ENCODE peak calls at places on chromosomes 2 and 18, in eight cellular contexts. N is iris pigment epithelial cell; F is activated CD8-positive, alpha-beta T cell treated with anti-CD3 and anti-CD28 coated beads for 36 hours; D is CD4-positive, alpha-beta T cell; C is activated CD4-positive, CD25-positive, alpha-beta regulatory T cell treated with anti-CD3 and anti-CD28 coated beads, Interleukin-2, amount 50 U/mL, for 72 hours; E is K562; U is hypothalamus; L is activated naive CD4-positive, alpha-beta T cell treated with anti-CD3 and anti-CD28 coated beads, Interleukin-2, amount 10 ng/mL, durations not matched to agents 7 days and 5 days. V is an unnamed sample.

GRCh38 chr2:63628543-63628942 is 39.8 kb downstream of the MDH1 start:
- DNase-seq in N (no peak), F (no peak), D (no peak), C (no peak), E (no peak), U (no peak), L (no peak), V (no peak)

GRCh38 chr18:6484659-6485058 is 69.9 kb upstream of the L3MBTL4 start:
- DNase-seq in N (no peak), F (no peak), D (no peak), C (no peak), E (no peak), U (no peak), L (no peak), V (no peak)

GRCh38 chr2:229775614-229776313 is 61.4 kb upstream of the DNER start:
- DNase-seq in N (peak; percentile 61), F (no peak), D (no peak), C (no peak), E (no peak), U (no peak), L (no peak), V (no peak)

GRCh38 chr2:225598922-225599321 is 199.4 kb downstream of the NYAP2 start:
- DNase-seq in N (peak; percentile 6), F (no peak), D (no peak), C (no peak), E (no peak), U (no peak), L (no peak), V (no peak)

GRCh38 chr2:100416939-100417744 is at the start of gene CHST10:
- DNase-seq in N (peak; percentile 56), F (peak; percentile 65), D (peak; percentile 20), C (peak; percentile 40), E (peak; percentile 91), U (no peak), L (peak; percentile 62), V (peak; percentile 68)

GRCh38 chr18:7524786-7525185 is 42.3 kb upstream of the PTPRM start:
- DNase-seq in N (peak; percentile 46), F (no peak), D (no peak), C (no peak), E (no peak), U (no peak), L (no peak), V (no peak)

GRCh38 chr2:31693882-31694281 is 113.1 kb upstream of the SRD5A2 start:
- DNase-seq in N (peak; percentile 14), F (no peak), D (no peak), C (no peak), E (no peak), U (no peak), L (no peak), V (no peak)

GRCh38 chr2:173066887-173067676 is 8.6 kb upstream of the MAP3K20 start:
- DNase-seq in N (no peak), F (no peak), D (no peak), C (no peak), E (no peak), U (no peak), L (no peak), V (no peak)

GRCh38 chr18:42414756-42415454 is 459.9 kb downstream of the PIK3C3 start:
- DNase-seq in N (peak; percentile 85), F (no peak), D (no peak), C (no peak), E (no peak), U (no peak), L (no peak), V (no peak)

GRCh38 chr2:26971911-26972786 is 1.7 kb downstream of the MAPRE3 start:
- DNase-seq in N (no peak), F (no peak), D (no peak), C (no peak), E (no peak), U (no peak), L (no peak), V (no peak)

GRCh38 chr2:105179469-105180372 is 61.8 kb upstream of the GPR45 start:
- DNase-seq in N (peak; percentile 89), F (peak; percentile 9), D (no peak), C (no peak), E (peak; percentile 59), U (no peak), L (no peak), V (no peak)

GRCh38 chr18:11553098-11553940 is 56.1 kb upstream of the SLC35G4 start:
- DNase-seq in N (peak; percentile 59), F (peak; percentile 53), D (no peak), C (no peak), E (peak; percentile 62), U (no peak), L (peak; percentile 50), V (peak; percentile 37)

GRCh38 chr2:217932661-217933325 is 70.0 kb downstream of the TNS1 start:
- DNase-seq in N (no peak), F (no peak), D (no peak), C (no peak), E (no peak), U (no peak), L (no peak), V (no peak)

GRCh38 chr18:24734058-24734457 is 273.6 kb downstream of the HRH4 start:
- DNase-seq in N (no peak), F (peak; percentile 4), D (no peak), C (no peak), E (no peak), U (no peak), L (no peak), V (no peak)

GRCh38 chr2:37648316-37649011 is 23.0 kb downstream of the CDC42EP3 start:
- DNase-seq in N (no peak), F (peak; percentile 68), D (peak; percentile 37), C (no peak), E (no peak), U (no peak), L (peak; percentile 45), V (no peak)

GRCh38 chr18:26549103-26549485 is 741 bp upstream of the KCTD1 start:
- DNase-seq in N (peak; percentile 65), F (peak; percentile 28), D (no peak), C (no peak), E (no peak), U (no peak), L (peak; percentile 29), V (no peak)

GRCh38 chr18:48983793-48984437 is 33.1 kb upstream of the SMAD7 start:
- DNase-seq in N (no peak), F (peak; percentile 14), D (no peak), C (no peak), E (no peak), U (no peak), L (no peak), V (no peak)

GRCh38 chr2:135974036-135974435 is 11.4 kb downstream of the DARS1 start:
- DNase-seq in N (no peak), F (no peak), D (no peak), C (no peak), E (no peak), U (no peak), L (no peak), V (no peak)

GRCh38 chr2:65658871-65659270 is 226.5 kb upstream of the SPRED2 start:
- DNase-seq in N (peak; percentile 45), F (no peak), D (no peak), C (no peak), E (no peak), U (no peak), L (no peak), V (no peak)

GRCh38 chr2:20557635-20558034 is 93.3 kb downstream of the HS1BP3 start:
- DNase-seq in N (no peak), F (no peak), D (no peak), C (no peak), E (no peak), U (no peak), L (no peak), V (no peak)

GRCh38 chr2:97546711-97547110 is 43.0 kb downstream of the ANKRD36B start:
- DNase-seq in N (peak; percentile 10), F (no peak), D (no peak), C (no peak), E (no peak), U (no peak), L (no peak), V (no peak)

GRCh38 chr2:7430869-7431641 is 513.8 kb downstream of the RNF144A start:
- DNase-seq in N (no peak), F (peak; percentile 87), D (peak; percentile 29), C (peak; percentile 39), E (no peak), U (peak; percentile 4), L (peak; percentile 61), V (no peak)

GRCh38 chr18:48729421-48729820 is 190.6 kb downstream of the CTIF start:
- DNase-seq in N (peak; percentile 50), F (no peak), D (no peak), C (no peak), E (no peak), U (no peak), L (no peak), V (no peak)

GRCh38 chr2:190031971-190032623 is 30.4 kb downstream of the MSTN start:
- DNase-seq in N (no peak), F (no peak), D (no peak), C (no peak), E (no peak), U (no peak), L (no peak), V (no peak)

GRCh38 chr2:187873132-187873531 is 318.9 kb upstream of the TFPI start:
- DNase-seq in N (no peak), F (no peak), D (no peak), C (no peak), E (no peak), U (no peak), L (no peak), V (no peak)

GRCh38 chr2:147161746-147162145 is 683.1 kb upstream of the ACVR2A start:
- DNase-seq in N (no peak), F (no peak), D (no peak), C (no peak), E (no peak), U (no peak), L (no peak), V (no peak)

GRCh38 chr2:238128061-238129040 is 10.1 kb upstream of the KLHL30 start:
- DNase-seq in N (no peak), F (no peak), D (no peak), C (no peak), E (no peak), U (no peak), L (no peak), V (no peak)

GRCh38 chr2:30428827-30429461 is 18.1 kb upstream of the LCLAT1 start:
- DNase-seq in N (no peak), F (no peak), D (no peak), C (no peak), E (no peak), U (no peak), L (no peak), V (no peak)

GRCh38 chr18:45156941-45157340 is 458.3 kb upstream of the SLC14A2 start:
- DNase-seq in N (peak; percentile 29), F (no peak), D (no peak), C (no peak), E (no peak), U (no peak), L (no peak), V (no peak)

GRCh38 chr18:59426855-59427254 is 67.8 kb upstream of the LMAN1 start:
- DNase-seq in N (no peak), F (no peak), D (no peak), C (no peak), E (no peak), U (no peak), L (no peak), V (no peak)

GRCh38 chr18:9233771-9234440 is 97.3 kb downstream of the ANKRD12 start:
- DNase-seq in N (no peak), F (no peak), D (no peak), C (no peak), E (no peak), U (peak; percentile 1), L (no peak), V (no peak)

GRCh38 chr18:55539240-55539639 is 48.8 kb downstream of the TCF4 start:
- DNase-seq in N (no peak), F (no peak), D (no peak), C (no peak), E (no peak), U (no peak), L (no peak), V (no peak)

GRCh38 chr2:191758420-191759199 is 80.7 kb downstream of the NABP1 start:
- DNase-seq in N (peak; percentile 66), F (peak; percentile 73), D (peak; percentile 26), C (peak; percentile 56), E (peak; percentile 51), U (no peak), L (peak; percentile 65), V (peak; percentile 51)